ENCODE peak calls at places on chromosome 21, in ten cellular contexts. K is NCI-H460; Q is cardiac septum; A is heart left ventricle; M is OCI-LY7; Z is A549; H is stimulated activated CD8-positive, alpha-beta memory T cell treated with anti-CD3 and anti-CD28 coated beads, Interleukin-15, amount 100 ng/mL, for 24 hours; J is activated CD4-positive, alpha-beta memory T cell treated with anti-CD3 and anti-CD28 coated beads for 36 hours; X is midbrain; D is pons. E is an unnamed sample.

GRCh38 chr21:43609501-43610340 is 49.6 kb downstream of the HSF2BP start:
- DNase-seq in K (no peak), Q (no peak), A (no peak), M (no peak), Z (no peak), H (no peak), J (no peak), X (no peak), D (peak), E (peak)

GRCh38 chr21:37626320-37626719 is 259.7 kb downstream of the DYRK1A start:
- DNase-seq in K (no peak), Q (no peak), A (no peak), M (no peak), Z (no peak), H (no peak), J (no peak), X (no peak), D (no peak), E (no peak)

GRCh38 chr21:43332872-43333300 is 94.0 kb downstream of the SIK1 start:
- DNase-seq in K (no peak), Q (no peak), A (no peak), M (no peak), Z (no peak), H (no peak), J (no peak), X (no peak), D (no peak), E (no peak)

GRCh38 chr21:39000496-39000895 is 182.8 kb downstream of the PSMG1 start:
- DNase-seq in K (no peak), Q (no peak), A (peak), M (no peak), Z (no peak), H (no peak), J (peak), X (no peak), D (no peak), E (no peak)

GRCh38 chr21:34965200-34966174 is 83.6 kb downstream of the RUNX1 start:
- DNase-seq in K (no peak), Q (no peak), A (no peak), M (no peak), Z (no peak), H (no peak), J (no peak), X (no peak), D (no peak), E (no peak)

GRCh38 chr21:29326914-29327554 is 28.3 kb downstream of the BACH1 start:
- DNase-seq in K (no peak), Q (no peak), A (no peak), M (no peak), Z (no peak), H (no peak), J (no peak), X (no peak), D (no peak), E (no peak)

GRCh38 chr21:17931080-17931479 is 111.9 kb upstream of the C21orf91 start:
- DNase-seq in K (no peak), Q (no peak), A (no peak), M (peak), Z (no peak), H (no peak), J (no peak), X (no peak), D (no peak), E (peak)

GRCh38 chr21:43269461-43269860 is 100.7 kb downstream of the CRYAA start:
- DNase-seq in K (no peak), Q (no peak), A (peak), M (peak), Z (no peak), H (no peak), J (peak), X (no peak), D (no peak), E (peak)

GRCh38 chr21:46471514-46471913 is 12.8 kb downstream of the DIP2A start:
- DNase-seq in K (no peak), Q (no peak), A (no peak), M (no peak), Z (no peak), H (no peak), J (no peak), X (no peak), D (no peak), E (no peak)

GRCh38 chr21:36246080-36246631 is 73.8 kb upstream of the MORC3 start:
- DNase-seq in K (no peak), Q (no peak), A (no peak), M (no peak), Z (no peak), H (no peak), J (no peak), X (no peak), D (no peak), E (no peak)

GRCh38 chr21:18443686-18444085 is 40.1 kb upstream of the TMPRSS15 start:
- DNase-seq in K (no peak), Q (no peak), A (no peak), M (peak), Z (no peak), H (no peak), J (no peak), X (no peak), D (no peak), E (no peak)

GRCh38 chr21:38424333-38424732 is 73.9 kb downstream of the ERG start:
- DNase-seq in K (no peak), Q (no peak), A (no peak), M (no peak), Z (no peak), H (no peak), J (no peak), X (no peak), D (no peak), E (no peak)

GRCh38 chr21:38777015-38777414 is 28.7 kb upstream of the ETS2 start:
- DNase-seq in K (no peak), Q (no peak), A (no peak), M (no peak), Z (no peak), H (no peak), J (peak), X (no peak), D (no peak), E (no peak)

GRCh38 chr21:44414291-44415072 is 40.8 kb upstream of the LRRC3 start:
- DNase-seq in K (no peak), Q (peak), A (no peak), M (no peak), Z (no peak), H (no peak), J (no peak), X (no peak), D (no peak), E (peak)

GRCh38 chr21:34522284-34522683 is 10.3 kb upstream of the KCNE1 start:
- DNase-seq in K (no peak), Q (no peak), A (no peak), M (no peak), Z (no peak), H (no peak), J (no peak), X (no peak), D (no peak), E (no peak)

GRCh38 chr21:32136546-32136945 is 142.3 kb downstream of the MIS18A start:
- DNase-seq in K (peak), Q (no peak), A (no peak), M (no peak), Z (no peak), H (no peak), J (no peak), X (no peak), D (no peak), E (no peak)

GRCh38 chr21:31343680-31344480 is at the start of gene TIAM1:
- DNase-seq in K (peak), Q (no peak), A (peak), M (no peak), Z (no peak), H (no peak), J (peak), X (peak), D (peak), E (no peak)

GRCh38 chr21:41953249-41953830 is 478 bp downstream of the C2CD2 start:
- DNase-seq in K (no peak), Q (no peak), A (peak), M (no peak), Z (no peak), H (no peak), J (no peak), X (no peak), D (no peak), E (no peak)

GRCh38 chr21:39730418-39731107 is 14.4 kb upstream of the IGSF5 start:
- DNase-seq in K (no peak), Q (no peak), A (no peak), M (no peak), Z (no peak), H (no peak), J (no peak), X (no peak), D (peak), E (no peak)

GRCh38 chr21:17726047-17726446 is 93.1 kb downstream of the C21orf91 start:
- DNase-seq in K (no peak), Q (no peak), A (no peak), M (peak), Z (no peak), H (no peak), J (no peak), X (no peak), D (no peak), E (peak)

GRCh38 chr21:37546949-37547614 is 180.5 kb downstream of the DYRK1A start:
- DNase-seq in K (no peak), Q (no peak), A (no peak), M (no peak), Z (no peak), H (no peak), J (no peak), X (no peak), D (no peak), E (no peak)

GRCh38 chr21:42496839-42497202 is 797 bp upstream of the RSPH1 start:
- DNase-seq in K (no peak), Q (no peak), A (no peak), M (no peak), Z (no peak), H (no peak), J (no peak), X (no peak), D (no peak), E (no peak)

GRCh38 chr21:43803558-43804300 is 14.4 kb downstream of the RRP1 start:
- DNase-seq in K (no peak), Q (no peak), A (no peak), M (no peak), Z (no peak), H (no peak), J (no peak), X (no peak), D (no peak), E (no peak)

GRCh38 chr21:44611551-44611950 is 328 bp upstream of the KRTAP10-8 start:
- DNase-seq in K (no peak), Q (no peak), A (no peak), M (no peak), Z (no peak), H (no peak), J (no peak), X (no peak), D (no peak), E (no peak)

GRCh38 chr21:23986987-23987386 is 1620.3 kb downstream of the MRPL39 start:
- DNase-seq in K (no peak), Q (no peak), A (no peak), M (no peak), Z (no peak), H (no peak), J (no peak), X (no peak), D (no peak), E (no peak)

GRCh38 chr21:38544681-38545080 is 46.4 kb upstream of the ERG start:
- DNase-seq in K (no peak), Q (no peak), A (no peak), M (no peak), Z (no peak), H (no peak), J (no peak), X (no peak), D (no peak), E (no peak)

GRCh38 chr21:36744560-36745231 is 45.8 kb downstream of the SIM2 start:
- DNase-seq in K (no peak), Q (peak), A (peak), M (no peak), Z (no peak), H (no peak), J (no peak), X (no peak), D (no peak), E (peak)

GRCh38 chr21:29843818-29844217 is 96.0 kb downstream of the GRIK1 start:
- DNase-seq in K (no peak), Q (no peak), A (no peak), M (no peak), Z (no peak), H (no peak), J (no peak), X (no peak), D (no peak), E (no peak)

GRCh38 chr21:44370027-44370735 is 16.8 kb downstream of the TRPM2 start:
- DNase-seq in K (no peak), Q (no peak), A (no peak), M (no peak), Z (peak), H (no peak), J (no peak), X (no peak), D (no peak), E (peak)

GRCh38 chr21:44456915-44457736 is 1.8 kb downstream of the LRRC3 start:
- DNase-seq in K (no peak), Q (no peak), A (peak), M (no peak), Z (no peak), H (no peak), J (no peak), X (no peak), D (no peak), E (no peak)

GRCh38 chr21:19340303-19340702 is 936.7 kb upstream of the TMPRSS15 start:
- DNase-seq in K (no peak), Q (no peak), A (no peak), M (no peak), Z (no peak), H (no peak), J (no peak), X (no peak), D (no peak), E (peak)

GRCh38 chr21:34989337-34990151 is 59.6 kb downstream of the RUNX1 start:
- DNase-seq in K (no peak), Q (no peak), A (no peak), M (no peak), Z (no peak), H (no peak), J (peak), X (no peak), D (no peak), E (no peak)

GRCh38 chr21:46027855-46028493 is 46.4 kb downstream of the COL6A1 start:
- DNase-seq in K (no peak), Q (no peak), A (peak), M (no peak), Z (no peak), H (no peak), J (no peak), X (no peak), D (no peak), E (no peak)

GRCh38 chr21:41530366-41530765 is 22.4 kb upstream of the TMPRSS2 start:
- DNase-seq in K (no peak), Q (no peak), A (no peak), M (no peak), Z (no peak), H (no peak), J (no peak), X (no peak), D (no peak), E (no peak)

GRCh38 chr21:16084776-16085364 is 355.1 kb downstream of the USP25 start:
- DNase-seq in K (peak), Q (no peak), A (peak), M (no peak), Z (no peak), H (no peak), J (no peak), X (peak), D (peak), E (no peak)

GRCh38 chr21:44817914-44818635 is at the start of gene SUMO3:
- DNase-seq in K (peak), Q (peak), A (peak), M (peak), Z (peak), H (peak), J (peak), X (peak), D (peak), E (peak)

E was measured in BE2C.